ENCODE peak calls at places on chromosomes 16 and 17, in four cellular contexts. X is occipital lobe, G is T-helper 1 cell, J is T-helper 2 cell. K is an unnamed sample.

GRCh38 chr17:2755941-2756724 is 6.7 kb upstream of the CCDC92B start:
- DNase-seq in X (no peak), J (no peak), G (no peak), K (no peak)

GRCh38 chr16:47928008-47928407 is 227.8 kb downstream of the ABCC12 start:
- DNase-seq in J (no peak), G (no peak), X (no peak), K (no peak)

GRCh38 chr17:82103588-82104451 is 5.8 kb upstream of the FASN start:
- DNase-seq in J (no peak), X (no peak), G (no peak), K (no peak)

GRCh38 chr17:2395258-2396170 is 5.3 kb downstream of the MNT start:
- DNase-seq in G (no peak), X (no peak), J (no peak), K (no peak)

GRCh38 chr17:6470751-6471521 is 26.7 kb downstream of the PIMREG start:
- DNase-seq in J (no peak), G (no peak), X (no peak), K (no peak)

GRCh38 chr17:57597531-57598453 is 147.3 kb downstream of the CCDC182 start:
- DNase-seq in J (no peak), G (no peak), X (peak), K (peak)

GRCh38 chr16:89257281-89257731 is 39.8 kb downstream of the ZNF778 start:
- DNase-seq in X (no peak), G (no peak), J (no peak), K (no peak)

GRCh38 chr17:66466933-66467367 is 164.5 kb downstream of the PRKCA start:
- DNase-seq in G (no peak), J (no peak), X (no peak), K (no peak)

GRCh38 chr16:58732545-58733247 is 1.4 kb downstream of the GOT2 start:
- DNase-seq in X (no peak), G (no peak), J (no peak), K (no peak)

GRCh38 chr17:74690409-74690825 is 22.3 kb downstream of the CD300LF start:
- DNase-seq in J (no peak), X (no peak), G (no peak), K (no peak)

GRCh38 chr16:54201200-54201599 is 85.4 kb downstream of the IRX3 start:
- DNase-seq in X (no peak), J (no peak), G (no peak), K (no peak)

GRCh38 chr17:35373532-35373983 is at the start of gene SLFN11:
- DNase-seq in G (peak), X (no peak), J (peak), K (peak)

GRCh38 chr16:303760-304505 is 21.0 kb downstream of the PDIA2 start:
- DNase-seq in X (no peak), J (no peak), G (no peak), K (no peak)

GRCh38 chr16:62741692-62742091 is 705.5 kb upstream of the CDH8 start:
- DNase-seq in G (no peak), J (no peak), X (no peak), K (no peak)

GRCh38 chr17:82665891-82666290 is 17.6 kb upstream of the WDR45B start:
- DNase-seq in J (no peak), G (no peak), X (no peak), K (no peak)

GRCh38 chr17:77124192-77124908 is 16.4 kb upstream of the SEC14L1 start:
- DNase-seq in G (no peak), X (no peak), J (no peak), K (no peak)

GRCh38 chr16:9778879-9779278 is 403.3 kb downstream of the GRIN2A start:
- DNase-seq in G (no peak), J (no peak), X (no peak), K (no peak)

K was measured in DMS153.